ENCODE peak calls at places on chromosomes 5 and 9, in ten cellular contexts. G is upper lobe of right lung; K is GOT3; V is HuH-7; I is activated effector memory CD4-positive, alpha-beta T cell treated with Interleukin-2 at 50 U/mL for 16 hours; T is epithelial cell of esophagus; S is D341Med; W is GDM1; P is stimulated activated CD4-positive, alpha-beta T cell treated with anti-CD3 and anti-CD28 coated beads, Interleukin-12 subunit alpha, Interleukin-12 subunit beta, amount 100 ng/mL, for 24 hours; Y is activated CD4-positive, alpha-beta T cell treated with anti-CD3 and anti-CD28 coated beads for 48 hours. F is an unnamed sample.

GRCh38 chr5:168651654-168652053 is 72.5 kb upstream of the PANK3 start:
- DNase-seq in W (no peak), P (no peak), G (no peak), I (no peak), V (no peak), K (peak), T (peak), S (no peak), Y (no peak), F (peak)

GRCh38 chr5:40406426-40407211 is 273.1 kb upstream of the PTGER4 start:
- DNase-seq in G (no peak), K (no peak), W (no peak), Y (peak), V (no peak), T (no peak), I (no peak), S (no peak), P (no peak), F (no peak)

GRCh38 chr9:93110400-93110855 is 14.4 kb downstream of the CARD19 start:
- DNase-seq in P (no peak), S (peak), K (no peak), Y (no peak), W (no peak), I (no peak), T (no peak), G (peak), V (no peak), F (no peak)

GRCh38 chr5:158640581-158640980 is 459.1 kb downstream of the EBF1 start:
- DNase-seq in P (no peak), I (no peak), T (peak), Y (no peak), K (peak), G (no peak), S (no peak), W (no peak), V (peak), F (peak)

GRCh38 chr5:159155960-159156359 is 53.4 kb downstream of the RNF145 start:
- DNase-seq in V (no peak), S (no peak), T (no peak), W (no peak), Y (no peak), G (no peak), K (no peak), P (no peak), I (no peak), F (no peak)

GRCh38 chr9:120853198-120853597 is 10.5 kb upstream of the PSMD5 start:
- DNase-seq in I (no peak), K (no peak), V (no peak), G (no peak), T (no peak), Y (no peak), W (no peak), S (no peak), P (no peak), F (no peak)

GRCh38 chr9:104795857-104796256 is 31.9 kb downstream of the NIPSNAP3B start:
- DNase-seq in I (no peak), Y (no peak), P (no peak), S (no peak), V (no peak), K (no peak), T (no peak), G (no peak), W (no peak), F (no peak)

GRCh38 chr5:56637321-56637920 is 177.9 kb upstream of the MAP3K1 start:
- DNase-seq in K (no peak), S (no peak), Y (no peak), P (no peak), T (no peak), G (no peak), W (no peak), V (no peak), I (no peak), F (no peak)

GRCh38 chr9:132994410-132995120 is 16.1 kb downstream of the GFI1B start:
- DNase-seq in T (peak), S (peak), I (no peak), G (no peak), V (no peak), Y (peak), P (no peak), K (no peak), W (peak), F (peak)

GRCh38 chr9:134028575-134029247 is 3.4 kb downstream of the BRD3OS start:
- DNase-seq in Y (no peak), T (no peak), K (no peak), P (no peak), G (no peak), S (peak), I (no peak), W (no peak), V (no peak), F (no peak)

GRCh38 chr9:37522971-37523370 is 37.2 kb downstream of the POLR1E start:
- DNase-seq in G (no peak), P (no peak), Y (no peak), K (no peak), T (no peak), I (no peak), S (no peak), V (no peak), W (no peak), F (no peak)

GRCh38 chr5:61599370-61600140 is 267.5 kb downstream of the ZSWIM6 start:
- DNase-seq in G (no peak), S (no peak), K (no peak), W (no peak), T (peak), Y (no peak), V (no peak), P (no peak), I (no peak), F (peak)

GRCh38 chr5:62268239-62268638 is 37.8 kb upstream of the KIF2A start:
- DNase-seq in G (no peak), T (peak), Y (no peak), P (no peak), W (no peak), V (peak), S (no peak), I (no peak), K (no peak), F (no peak)

GRCh38 chr5:181120761-181121160 is 10.2 kb downstream of the OR2V1 start:
- DNase-seq in P (no peak), S (no peak), V (no peak), T (no peak), I (no peak), W (no peak), Y (no peak), G (no peak), K (no peak), F (no peak)

GRCh38 chr9:26326473-26327044 is 566.0 kb downstream of the CAAP1 start:
- DNase-seq in Y (peak), W (peak), I (no peak), T (peak), S (peak), P (no peak), K (no peak), G (no peak), V (peak), F (peak)

GRCh38 chr5:123881791-123882244 is 369.8 kb downstream of the CSNK1G3 start:
- DNase-seq in S (no peak), Y (no peak), G (no peak), K (no peak), I (no peak), T (peak), V (no peak), W (no peak), P (no peak), F (peak)

GRCh38 chr5:8520922-8521321 is 652.0 kb downstream of the MTRR start:
- DNase-seq in Y (no peak), I (no peak), P (no peak), K (no peak), G (no peak), W (no peak), S (no peak), V (no peak), T (no peak), F (no peak)

F was measured in AG10803.